ENCODE peak calls at places on chromosomes 11 and 22, in four cellular contexts. W is neural progenitor cell, M is ascending aorta, P is cardiac fibroblast. O is an unnamed sample.

GRCh38 chr11:30321321-30321720 is 1.6 kb upstream of the ARL14EP start:
- DNase-seq in P (no peak), M (no peak), W (no peak), O (no peak)

GRCh38 chr22:37526376-37526775 is 7.2 kb upstream of the CARD10 start:
- DNase-seq in W (no peak), P (peak), M (no peak), O (no peak)

GRCh38 chr22:44449061-44449682 is 48.9 kb downstream of the RTL6 start:
- DNase-seq in M (peak), W (no peak), P (peak), O (no peak)

GRCh38 chr11:61742391-61742790 is 10.0 kb upstream of the MYRF start:
- DNase-seq in M (no peak), P (no peak), W (no peak), O (peak)

GRCh38 chr11:43547900-43548381 is 132.6 kb upstream of the HSD17B12 start:
- DNase-seq in W (peak), P (no peak), M (no peak), O (no peak)

GRCh38 chr22:28882545-28882877 is 861 bp upstream of the ZNRF3 start:
- DNase-seq in P (no peak), W (no peak), M (peak), O (no peak)

GRCh38 chr11:2789791-2790580 is 90.2 kb upstream of the KCNQ1OT1 start:
- DNase-seq in P (no peak), W (no peak), M (peak), O (peak)

GRCh38 chr11:114432893-114433292 is 6.4 kb upstream of the REXO2 start:
- DNase-seq in P (no peak), M (no peak), W (no peak), O (no peak)

GRCh38 chr11:44833869-44834452 is 107.2 kb downstream of the TSPAN18 start:
- DNase-seq in W (peak), M (no peak), P (no peak), O (no peak)

GRCh38 chr11:267491-267994 is 10.7 kb upstream of the NLRP6 start:
- DNase-seq in M (no peak), P (no peak), W (no peak), O (no peak)

GRCh38 chr22:27388090-27388600 is 413.4 kb downstream of the MN1 start:
- DNase-seq in M (no peak), W (no peak), P (no peak), O (no peak)

GRCh38 chr22:25354456-25354855 is 135.0 kb downstream of the CRYBB2 start:
- DNase-seq in W (no peak), P (no peak), M (no peak), O (no peak)

GRCh38 chr22:50683994-50684371 is 11.4 kb downstream of the SHANK3 start:
- DNase-seq in P (no peak), W (no peak), M (peak), O (no peak)

GRCh38 chr22:31079095-31079642 is 1.9 kb upstream of the SMTN start:
- DNase-seq in M (no peak), P (no peak), W (no peak), O (no peak)

GRCh38 chr22:44098966-44099530 is 74.9 kb downstream of the PARVB start:
- DNase-seq in P (no peak), M (no peak), W (no peak), O (no peak)

GRCh38 chr11:65786786-65787636 is at the start of gene OVOL1:
- DNase-seq in W (peak), M (no peak), P (no peak), O (no peak)

GRCh38 chr22:25919452-25919851 is 177.5 kb downstream of the MYO18B start:
- DNase-seq in M (no peak), W (no peak), P (no peak), O (no peak)

GRCh38 chr11:124865902-124866851 is 945 bp downstream of the ROBO3 start:
- DNase-seq in M (no peak), W (peak), P (peak), O (no peak)
- H3K4me3 ChIP-seq in M (peak), W (peak), P (peak), O (peak)

GRCh38 chr11:110097459-110098012 is 4.3 kb downstream of the ZC3H12C start:
- DNase-seq in M (no peak), P (no peak), W (no peak), O (no peak)

GRCh38 chr11:110096369-110096976 is 3.3 kb downstream of the ZC3H12C start:
- DNase-seq in W (no peak), M (no peak), P (no peak), O (no peak)

GRCh38 chr11:110093407-110094297 is 460 bp downstream of the ZC3H12C start:
- DNase-seq in M (peak), P (peak), W (peak), O (peak)

GRCh38 chr11:110094298-110095073 is 1.3 kb downstream of the ZC3H12C start:
- DNase-seq in M (no peak), P (no peak), W (no peak), O (no peak)

DNA sequence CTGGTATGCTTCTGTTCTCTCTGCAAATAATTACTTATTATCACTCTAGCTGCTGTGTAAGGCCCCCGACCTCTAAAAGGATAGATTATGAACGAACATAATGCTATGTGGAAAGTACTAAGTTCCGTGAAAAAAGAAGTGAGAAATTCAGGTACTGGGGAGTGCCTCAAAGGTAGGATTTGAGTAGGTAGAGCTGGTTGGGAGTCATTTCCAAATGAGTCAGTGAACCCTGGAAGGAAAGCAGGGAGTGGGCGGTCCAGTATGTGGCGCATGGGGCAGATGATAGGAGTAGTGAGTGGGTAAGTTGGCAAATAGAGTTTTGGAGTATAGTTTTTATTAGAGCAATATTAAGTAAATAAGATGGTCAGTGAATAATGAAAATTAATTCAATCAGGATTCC is 2.4 kb downstream of the ZC3H12C start:
- DNase-seq in P (peak), W (no peak), M (no peak), O (no peak)
- H3K4me3 ChIP-seq in P (no peak), W (peak), M (no peak), O (no peak)

DNA sequence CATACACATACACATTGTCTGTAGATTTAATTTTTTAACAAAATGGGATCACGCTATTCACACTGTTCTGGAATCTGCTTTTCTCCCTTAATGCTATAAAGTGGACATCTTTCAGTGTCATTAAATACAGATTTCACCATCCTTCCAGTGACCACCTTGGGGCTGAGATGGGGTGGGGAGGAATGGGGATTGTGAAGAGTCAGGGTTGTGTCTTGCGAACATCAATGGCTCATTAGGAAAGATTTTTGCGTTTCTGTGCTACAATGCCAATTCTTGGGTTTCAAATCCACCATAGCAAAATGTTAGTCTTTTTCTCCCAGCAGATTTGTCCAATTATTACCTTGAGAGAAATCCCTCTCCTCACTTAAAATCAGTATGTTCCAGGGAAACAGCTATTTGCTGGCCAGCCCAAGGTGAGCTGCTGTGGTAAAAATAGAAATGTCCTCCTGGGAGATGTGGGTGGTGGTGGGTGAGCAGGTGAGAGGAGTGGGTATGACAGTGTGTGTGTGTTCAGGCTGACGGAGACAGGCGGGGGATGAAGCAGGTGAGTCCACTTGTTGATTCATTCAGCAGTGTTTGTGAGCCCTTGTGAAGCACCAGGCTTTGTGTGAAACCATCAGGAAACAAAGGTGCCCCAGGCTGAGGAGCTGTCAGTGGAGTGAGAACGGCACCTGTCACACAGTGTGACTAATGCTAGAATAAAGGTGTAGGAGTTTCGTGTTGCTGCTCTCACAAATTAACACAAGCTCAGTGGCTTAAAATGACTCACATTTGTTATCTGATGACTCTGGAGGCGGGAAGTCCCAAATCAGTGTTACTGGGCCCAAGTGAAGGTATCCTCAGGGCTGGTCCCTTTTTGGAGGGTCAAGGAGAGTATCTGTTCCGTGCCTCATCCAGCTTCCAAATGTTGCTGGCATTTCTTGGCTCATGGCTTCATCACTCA is 1.7 kb upstream of the CBX6 start:
- DNase-seq in P (no peak), W (no peak), M (peak), O (no peak)
- H3K4me3 ChIP-seq in P (no peak), W (peak), M (peak), O (peak)

GRCh38 chr22:24153959-24154358 is 27.3 kb upstream of the SUSD2 start:
- DNase-seq in W (no peak), M (no peak), P (no peak), O (no peak)
- H3K4me3 ChIP-seq in W (no peak), M (no peak), P (no peak), O (no peak)

GRCh38 chr11:66844496-66845142 is 1.4 kb downstream of the RCE1 start:
- DNase-seq in P (no peak), W (no peak), M (no peak), O (no peak)
- H3K4me3 ChIP-seq in P (peak), W (peak), M (no peak), O (peak)

GRCh38 chr11:69009441-69010211 is 3.4 kb downstream of the MRGPRF start:
- DNase-seq in M (peak), W (no peak), P (no peak), O (no peak)
- H3K4me3 ChIP-seq in M (peak), W (no peak), P (no peak), O (no peak)